ENCODE peak calls at places on chromosome 18, in five cellular contexts. One of them, this sample, is unnamed.

GRCh38 chr18:34094148-34094547 is 130.6 kb downstream of the NOL4 start:
- DNase-seq in GM06990: no peak
- DNase-seq in WTC11: no peak
- DNase-seq in BE2C: no peak
- DNase-seq in B cell: no peak
- DNase-seq in this sample: no peak

GRCh38 chr18:23337599-23338444 is 115.3 kb upstream of the RIOK3 start:
- DNase-seq in BE2C: peak; percentile 20
- DNase-seq in WTC11: no peak
- DNase-seq in B cell: no peak
- DNase-seq in GM06990: no peak
- DNase-seq in this sample: no peak

GRCh38 chr18:7735194-7735593 is 168.1 kb downstream of the PTPRM start:
- DNase-seq in BE2C: no peak
- DNase-seq in B cell: no peak
- DNase-seq in WTC11: no peak
- DNase-seq in GM06990: no peak
- DNase-seq in this sample: no peak

GRCh38 chr18:59667488-59667887 is 29.7 kb downstream of the CCBE1 start:
- DNase-seq in BE2C: no peak
- DNase-seq in WTC11: no peak
- DNase-seq in B cell: no peak
- DNase-seq in GM06990: no peak
- DNase-seq in this sample: no peak

GRCh38 chr18:59801576-59801975 is 98.2 kb upstream of the PMAIP1 start:
- DNase-seq in WTC11: no peak
- DNase-seq in BE2C: no peak
- DNase-seq in B cell: no peak
- DNase-seq in GM06990: no peak
- DNase-seq in this sample: no peak

GRCh38 chr18:10140928-10141327 is 227.1 kb downstream of the VAPA start:
- DNase-seq in WTC11: no peak
- DNase-seq in BE2C: no peak
- DNase-seq in GM06990: no peak
- DNase-seq in B cell: no peak
- DNase-seq in this sample: no peak

GRCh38 chr18:9466911-9467310 is 8.4 kb upstream of the RALBP1 start:
- DNase-seq in GM06990: no peak
- DNase-seq in B cell: no peak
- DNase-seq in BE2C: no peak
- DNase-seq in WTC11: no peak
- DNase-seq in this sample: no peak

GRCh38 chr18:22422909-22423548 is 5.3 kb upstream of the CTAGE1 start:
- DNase-seq in WTC11: no peak
- DNase-seq in GM06990: no peak
- DNase-seq in B cell: no peak
- DNase-seq in BE2C: no peak
- DNase-seq in this sample: no peak

GRCh38 chr18:63339920-63340484 is 20.4 kb upstream of the BCL2 start:
- DNase-seq in WTC11: peak; percentile 47
- DNase-seq in BE2C: peak; percentile 60
- DNase-seq in GM06990: no peak
- DNase-seq in B cell: peak; percentile 66
- DNase-seq in this sample: peak; percentile 75

GRCh38 chr18:26655010-26655613 is 106.8 kb upstream of the KCTD1 start:
- DNase-seq in GM06990: no peak
- DNase-seq in B cell: no peak
- DNase-seq in BE2C: no peak
- DNase-seq in WTC11: no peak
- DNase-seq in this sample: no peak

GRCh38 chr18:62420513-62421209 is 95.6 kb downstream of the TNFRSF11A start:
- DNase-seq in B cell: peak; percentile 45
- DNase-seq in BE2C: no peak
- DNase-seq in WTC11: no peak
- DNase-seq in GM06990: peak; percentile 46
- DNase-seq in this sample: peak; percentile 88

GRCh38 chr18:8898990-8899389 is 193.6 kb downstream of the MTCL1 start:
- DNase-seq in B cell: no peak
- DNase-seq in BE2C: no peak
- DNase-seq in WTC11: peak; percentile 27
- DNase-seq in GM06990: no peak
- DNase-seq in this sample: no peak

GRCh38 chr18:73409242-73409641 is 541.5 kb upstream of the NETO1 start:
- DNase-seq in BE2C: no peak
- DNase-seq in WTC11: no peak
- DNase-seq in GM06990: no peak
- DNase-seq in B cell: no peak
- DNase-seq in this sample: no peak

GRCh38 chr18:71899707-71900483 is 644.2 kb downstream of the CBLN2 start:
- DNase-seq in WTC11: no peak
- DNase-seq in GM06990: no peak
- DNase-seq in BE2C: peak; percentile 32
- DNase-seq in B cell: no peak
- DNase-seq in this sample: no peak

GRCh38 chr18:24262097-24262496 is 123.2 kb downstream of the CABYR start:
- DNase-seq in B cell: no peak
- DNase-seq in GM06990: no peak
- DNase-seq in BE2C: no peak
- DNase-seq in WTC11: no peak
- DNase-seq in this sample: no peak

GRCh38 chr18:61308795-61309393 is 24.3 kb upstream of the CDH20 start:
- DNase-seq in BE2C: no peak
- DNase-seq in WTC11: no peak
- DNase-seq in B cell: no peak
- DNase-seq in GM06990: no peak
- DNase-seq in this sample: no peak

GRCh38 chr18:61551586-61551985 is 218.4 kb downstream of the CDH20 start:
- DNase-seq in B cell: peak; percentile 39
- DNase-seq in GM06990: no peak
- DNase-seq in BE2C: peak; percentile 20
- DNase-seq in WTC11: no peak
- DNase-seq in this sample: peak; percentile 8

GRCh38 chr18:3595282-3596273 is 145.6 kb downstream of the TGIF1 start:
- DNase-seq in B cell: peak; percentile 44
- DNase-seq in WTC11: no peak
- DNase-seq in BE2C: no peak
- DNase-seq in GM06990: peak; percentile 64
- DNase-seq in this sample: peak; percentile 57

GRCh38 chr18:3597159-3597977 is 147.4 kb downstream of the TGIF1 start:
- DNase-seq in WTC11: no peak
- DNase-seq in GM06990: no peak
- DNase-seq in BE2C: no peak
- DNase-seq in B cell: no peak
- DNase-seq in this sample: no peak

GRCh38 chr18:3593904-3594759 is 144.2 kb downstream of the TGIF1 start:
- DNase-seq in WTC11: peak; percentile 91
- DNase-seq in GM06990: peak; percentile 80
- DNase-seq in BE2C: peak; percentile 74
- DNase-seq in B cell: peak; percentile 91
- DNase-seq in this sample: peak; percentile 95

GRCh38 chr18:3594760-3595241 is 144.8 kb downstream of the TGIF1 start:
- DNase-seq in GM06990: no peak
- DNase-seq in WTC11: no peak
- DNase-seq in BE2C: no peak
- DNase-seq in B cell: no peak
- DNase-seq in this sample: peak; percentile 57

GRCh38 chr18:3596324-3597158 is 146.6 kb downstream of the TGIF1 start:
- DNase-seq in WTC11: no peak
- DNase-seq in GM06990: peak; percentile 59
- DNase-seq in BE2C: peak; percentile 27
- DNase-seq in B cell: peak; percentile 64
- DNase-seq in this sample: peak; percentile 67
- TF ChIP-seq CTCF in WTC11: no peak
- TF ChIP-seq CTCF in GM06990: peak; percentile 65
- TF ChIP-seq CTCF in BE2C: peak; percentile 42
- TF ChIP-seq CTCF in B cell: peak; percentile 58
- TF ChIP-seq CTCF in this sample: peak; percentile 51

GRCh38 chr18:78612801-78613200 is 366.8 kb upstream of the SALL3 start:
- DNase-seq in BE2C: no peak
- DNase-seq in GM06990: no peak
- DNase-seq in B cell: no peak
- DNase-seq in WTC11: no peak
- DNase-seq in this sample: no peak
- TF ChIP-seq CTCF in BE2C: no peak
- TF ChIP-seq CTCF in GM06990: no peak
- TF ChIP-seq CTCF in B cell: no peak
- TF ChIP-seq CTCF in WTC11: no peak
- TF ChIP-seq CTCF in this sample: no peak

DNA sequence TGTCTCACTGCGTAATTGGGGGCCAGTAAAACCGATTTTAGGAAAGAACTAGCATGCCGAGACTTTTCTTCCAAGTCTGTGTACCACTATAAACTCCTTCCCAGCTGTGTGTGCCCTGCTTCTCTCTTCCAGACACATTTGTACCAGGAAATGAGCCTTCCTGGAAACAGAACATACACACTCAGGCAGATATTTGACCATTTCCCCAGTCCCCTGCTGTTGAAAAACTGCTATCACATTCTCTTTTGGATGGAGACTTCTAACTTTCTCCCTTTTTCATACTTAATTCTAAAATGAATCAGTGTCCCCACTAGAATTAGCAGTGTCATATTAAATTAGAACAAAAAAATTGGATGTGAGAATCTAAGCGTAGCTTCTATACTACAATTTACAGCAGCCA is 20.2 kb downstream of the DSG4 start:
- DNase-seq in GM06990: no peak
- DNase-seq in B cell: no peak
- DNase-seq in WTC11: no peak
- DNase-seq in BE2C: no peak
- DNase-seq in this sample: no peak
- TF ChIP-seq CTCF in GM06990: no peak
- TF ChIP-seq CTCF in B cell: no peak
- TF ChIP-seq CTCF in WTC11: no peak
- TF ChIP-seq CTCF in BE2C: no peak
- TF ChIP-seq CTCF in this sample: no peak

DNA sequence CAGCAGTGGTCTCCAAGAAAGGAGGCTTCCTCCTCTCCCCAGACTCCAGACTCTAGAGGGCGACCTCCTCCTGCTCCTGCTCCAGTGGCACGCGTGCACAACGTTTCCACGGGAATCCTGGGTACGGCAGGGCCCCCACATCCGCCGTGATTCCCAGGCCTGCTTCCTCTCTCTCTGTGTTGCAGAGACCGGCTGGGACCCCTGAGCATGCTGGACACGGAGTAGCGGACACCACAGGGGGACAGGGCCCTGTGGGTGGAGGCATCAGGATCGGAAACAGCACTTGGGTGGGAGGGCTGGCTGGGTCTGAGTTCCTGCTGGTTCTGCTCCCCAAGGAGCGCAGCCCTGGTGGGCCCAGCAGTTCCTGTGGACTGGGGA is 75.9 kb upstream of the SLC35G4 start:
- DNase-seq in B cell: no peak
- DNase-seq in BE2C: no peak
- DNase-seq in GM06990: no peak
- DNase-seq in WTC11: no peak
- DNase-seq in this sample: no peak
- TF ChIP-seq CTCF in B cell: no peak
- TF ChIP-seq CTCF in BE2C: no peak
- TF ChIP-seq CTCF in GM06990: no peak
- TF ChIP-seq CTCF in WTC11: no peak
- TF ChIP-seq CTCF in this sample: no peak

GRCh38 chr18:66873899-66874298 is 270.0 kb upstream of the CDH19 start:
- DNase-seq in BE2C: no peak
- DNase-seq in B cell: no peak
- DNase-seq in GM06990: no peak
- DNase-seq in WTC11: no peak
- DNase-seq in this sample: no peak

GRCh38 chr18:66867653-66868052 is 263.8 kb upstream of the CDH19 start:
- DNase-seq in WTC11: no peak
- DNase-seq in B cell: no peak
- DNase-seq in BE2C: no peak
- DNase-seq in GM06990: no peak
- DNase-seq in this sample: no peak

GRCh38 chr18:66874375-66874774 is 270.5 kb upstream of the CDH19 start:
- DNase-seq in BE2C: no peak
- DNase-seq in GM06990: no peak
- DNase-seq in B cell: no peak
- DNase-seq in WTC11: no peak
- DNase-seq in this sample: no peak

GRCh38 chr18:66874812-66875474 is 271.1 kb upstream of the CDH19 start:
- DNase-seq in GM06990: no peak
- DNase-seq in WTC11: no peak
- DNase-seq in BE2C: no peak
- DNase-seq in B cell: no peak
- DNase-seq in this sample: no peak

GRCh38 chr18:66872277-66872676 is 268.4 kb upstream of the CDH19 start:
- DNase-seq in WTC11: no peak
- DNase-seq in BE2C: no peak
- DNase-seq in B cell: no peak
- DNase-seq in GM06990: no peak
- DNase-seq in this sample: no peak
- TF ChIP-seq CTCF in WTC11: no peak
- TF ChIP-seq CTCF in BE2C: peak; percentile 29
- TF ChIP-seq CTCF in B cell: no peak
- TF ChIP-seq CTCF in GM06990: peak; percentile 1
- TF ChIP-seq CTCF in this sample: no peak

GRCh38 chr18:54775686-54776085 is 52.6 kb upstream of the RAB27B start:
- DNase-seq in B cell: no peak
- DNase-seq in WTC11: no peak
- DNase-seq in BE2C: peak; percentile 31
- DNase-seq in GM06990: no peak
- DNase-seq in this sample: no peak
- TF ChIP-seq CTCF in B cell: no peak
- TF ChIP-seq CTCF in WTC11: no peak
- TF ChIP-seq CTCF in BE2C: peak; percentile 28
- TF ChIP-seq CTCF in GM06990: peak; percentile 14
- TF ChIP-seq CTCF in this sample: no peak

GRCh38 chr18:49464718-49465598 is 4.5 kb upstream of the DYM start:
- DNase-seq in B cell: no peak
- DNase-seq in GM06990: no peak
- DNase-seq in WTC11: peak; percentile 67
- DNase-seq in BE2C: no peak
- DNase-seq in this sample: no peak
- TF ChIP-seq CTCF in B cell: no peak
- TF ChIP-seq CTCF in GM06990: no peak
- TF ChIP-seq CTCF in WTC11: no peak
- TF ChIP-seq CTCF in BE2C: no peak
- TF ChIP-seq CTCF in this sample: no peak

DNA sequence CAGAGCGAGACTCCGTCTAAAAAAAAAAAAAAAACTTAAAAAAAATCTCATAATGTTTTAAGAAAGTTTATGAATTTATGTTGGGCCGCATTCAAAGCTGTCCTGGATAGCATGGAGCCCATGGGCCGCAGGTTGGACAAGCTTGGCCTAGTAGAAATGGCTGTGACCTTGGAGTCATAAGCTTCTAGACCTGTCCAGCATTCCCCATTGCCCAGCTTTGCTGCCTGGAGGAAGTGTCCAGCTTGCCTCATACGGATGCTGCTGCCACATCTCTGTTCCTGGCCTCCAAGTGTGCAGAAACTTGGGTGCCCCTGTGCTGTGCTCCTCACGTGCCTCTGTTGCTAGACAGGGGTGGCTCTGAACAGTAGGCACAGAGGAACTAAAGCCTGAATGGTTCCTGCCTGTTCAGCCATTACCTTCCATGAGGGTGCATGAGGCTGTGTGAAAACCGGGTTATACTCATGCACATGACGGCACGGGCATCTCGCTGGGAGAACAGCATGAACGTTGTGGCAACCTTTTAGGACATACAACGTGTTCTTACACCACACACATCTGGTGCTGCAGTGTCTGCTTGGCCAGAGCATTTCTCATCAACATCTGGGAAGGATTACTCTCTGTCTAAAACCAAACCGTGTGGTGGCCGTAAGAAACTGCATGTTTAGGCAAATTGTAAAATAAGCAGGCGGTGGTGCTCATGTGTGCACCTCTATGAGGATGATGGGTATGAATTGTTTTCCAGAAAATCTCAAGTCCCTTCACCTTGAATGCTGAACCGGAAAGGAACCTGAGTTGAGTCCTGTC is 38.2 kb downstream of the FHOD3 start:
- DNase-seq in GM06990: no peak
- DNase-seq in B cell: no peak
- DNase-seq in BE2C: no peak
- DNase-seq in WTC11: no peak
- DNase-seq in this sample: no peak
- TF ChIP-seq CTCF in GM06990: peak; percentile 12
- TF ChIP-seq CTCF in B cell: no peak
- TF ChIP-seq CTCF in BE2C: no peak
- TF ChIP-seq CTCF in WTC11: no peak
- TF ChIP-seq CTCF in this sample: no peak

This sample was measured in activated CD8-positive, alpha-beta T cell treated with anti-CD3 and anti-CD28 coated beads for 36 hours.